ENCODE peak calls at places on chromosomes 4 and X, in seven cellular contexts. Z is HFFc6; W is activated CD8-positive, alpha-beta memory T cell treated with anti-CD3 and anti-CD28 coated beads for 48 hours; U is substantia nigra; C is HCEC 1CT; G is amygdala; X is lower leg skin. H is an unnamed sample.

GRCh38 chr4:152508386-152508785 is 27.5 kb downstream of the FBXW7 start:
- DNase-seq in Z (no peak), W (no peak), U (no peak), C (no peak), G (no peak), X (no peak), H (no peak)

GRCh38 chr4:59904331-59904730 is 1295.8 kb upstream of the ADGRL3 start:
- DNase-seq in Z (no peak), W (no peak), U (no peak), C (no peak), G (no peak), X (no peak), H (no peak)

GRCh38 chr4:14844059-14844458 is 158.2 kb upstream of the CPEB2 start:
- DNase-seq in Z (no peak), W (no peak), U (no peak), C (no peak), G (no peak), X (no peak), H (no peak)

GRCh38 chrX:52608961-52609360 is 45.7 kb downstream of the SSX7 start:
- DNase-seq in Z (peak), W (no peak), U (no peak), C (no peak), G (no peak), X (no peak), H (no peak)

GRCh38 chrX:69149466-69150293 is 15.6 kb downstream of the PJA1 start:
- DNase-seq in Z (no peak), W (no peak), U (no peak), C (no peak), G (no peak), X (peak), H (no peak)

GRCh38 chr4:54176202-54176601 is 52.9 kb upstream of the PDGFRA start:
- DNase-seq in Z (no peak), W (no peak), U (no peak), C (no peak), G (no peak), X (peak), H (no peak)

GRCh38 chr4:145613546-145614234 is 5.5 kb upstream of the MMAA start:
- DNase-seq in Z (no peak), W (no peak), U (no peak), C (no peak), G (no peak), X (no peak), H (no peak)

GRCh38 chr4:132059227-132059626 is 1089.9 kb upstream of the PCDH10 start:
- DNase-seq in Z (no peak), W (no peak), U (no peak), C (no peak), G (no peak), X (no peak), H (no peak)

GRCh38 chrX:9023293-9023692 is 10.6 kb downstream of the FAM9B start:
- DNase-seq in Z (no peak), W (no peak), U (no peak), C (no peak), G (no peak), X (no peak), H (no peak)

GRCh38 chr4:81493895-81494490 is 22.3 kb upstream of the RASGEF1B start:
- DNase-seq in Z (no peak), W (no peak), U (no peak), C (no peak), G (no peak), X (no peak), H (no peak)

GRCh38 chr4:89438102-89438831 is 130.7 kb upstream of the GPRIN3 start:
- DNase-seq in Z (peak), W (peak), U (no peak), C (peak), G (no peak), X (no peak), H (peak)

GRCh38 chrX:68428431-68428830 is 4.9 kb downstream of the OPHN1 start:
- DNase-seq in Z (peak), W (no peak), U (no peak), C (peak), G (no peak), X (no peak), H (no peak)

GRCh38 chrX:11137543-11138139 is 26.5 kb downstream of the HCCS start:
- DNase-seq in Z (peak), W (no peak), U (no peak), C (peak), G (no peak), X (no peak), H (no peak)

GRCh38 chrX:69216911-69217310 is 51.7 kb upstream of the PJA1 start:
- DNase-seq in Z (no peak), W (no peak), U (no peak), C (no peak), G (no peak), X (no peak), H (no peak)

GRCh38 chr4:87011340-87012034 is 76.7 kb downstream of the AFF1 start:
- DNase-seq in Z (peak), W (no peak), U (no peak), C (peak), G (no peak), X (no peak), H (no peak)

GRCh38 chrX:70046978-70047377 is 2.8 kb downstream of the AWAT2 start:
- DNase-seq in Z (no peak), W (no peak), U (no peak), C (peak), G (no peak), X (no peak), H (no peak)

GRCh38 chrX:79266702-79267101 is 100.4 kb downstream of the ITM2A start:
- DNase-seq in Z (no peak), W (no peak), U (no peak), C (no peak), G (no peak), X (no peak), H (no peak)

GRCh38 chr4:185238750-185239149 is 29.4 kb downstream of the SNX25 start:
- DNase-seq in Z (no peak), W (no peak), U (no peak), C (no peak), G (no peak), X (no peak), H (no peak)

GRCh38 chr4:165198329-165198728 is 9.0 kb upstream of the KLHL2 start:
- DNase-seq in Z (no peak), W (no peak), U (no peak), C (peak), G (no peak), X (no peak), H (no peak)

GRCh38 chrX:96140796-96141195 is 543.8 kb upstream of the DIAPH2 start:
- DNase-seq in Z (no peak), W (no peak), U (no peak), C (no peak), G (no peak), X (no peak), H (no peak)

GRCh38 chrX:39335447-39336235 is 534.4 kb downstream of the MID1IP1 start:
- DNase-seq in Z (no peak), W (no peak), U (no peak), C (no peak), G (no peak), X (peak), H (no peak)

GRCh38 chr4:121656269-121656641 is 40.5 kb downstream of the ANXA5 start:
- DNase-seq in Z (peak), W (no peak), U (peak), C (peak), G (no peak), X (no peak), H (no peak)

GRCh38 chr4:162016991-162017390 is 146.8 kb downstream of the FSTL5 start:
- DNase-seq in Z (no peak), W (no peak), U (no peak), C (no peak), G (no peak), X (no peak), H (no peak)

GRCh38 chrX:149286940-149287349 is 218.2 kb downstream of the IDS start:
- DNase-seq in Z (no peak), W (peak), U (no peak), C (peak), G (no peak), X (no peak), H (no peak)

GRCh38 chrX:64191281-64192010 is 14.1 kb downstream of the AMER1 start:
- DNase-seq in Z (no peak), W (no peak), U (no peak), C (no peak), G (no peak), X (peak), H (no peak)

GRCh38 chr4:163215896-163216295 is 49.2 kb upstream of the NAF1 start:
- DNase-seq in Z (no peak), W (no peak), U (no peak), C (no peak), G (no peak), X (no peak), H (no peak)

GRCh38 chr4:184265566-184266351 is 48.1 kb upstream of the ENPP6 start:
- DNase-seq in Z (peak), W (no peak), U (no peak), C (peak), G (no peak), X (peak), H (peak)

GRCh38 chrX:84469226-84469625 is 33.0 kb downstream of the HDX start:
- DNase-seq in Z (no peak), W (no peak), U (no peak), C (no peak), G (no peak), X (no peak), H (no peak)

GRCh38 chr4:186024637-186025320 is 44.2 kb upstream of the TLR3 start:
- DNase-seq in Z (no peak), W (no peak), U (no peak), C (no peak), G (no peak), X (no peak), H (no peak)

H was measured in stimulated activated effector memory CD8-positive, alpha-beta T cell treated with anti-CD3 and anti-CD28 coated beads, Interleukin-12 subunit alpha, Interleukin-12 subunit beta, amount 100 ng/mL, for 72 hours.